ENCODE peak calls at places on chromosomes 12 and 14, in ten cellular contexts. K is ovary, O is heart left ventricle, A is Peyer's patch, W is adrenal gland, N is uterus, U is body of pancreas, M is transverse colon, S is A549, V is right lobe of liver. D is an unnamed sample.

GRCh38 chr12:99746538-99746937 is 99.0 kb downstream of the GARIN6 start:
- DNase-seq in K (no peak), O (no peak), A (no peak), W (no peak), N (no peak), U (no peak), M (no peak), S (no peak), V (no peak), D (no peak)

GRCh38 chr12:3863756-3864155 is 9.4 kb downstream of the PARP11 start:
- DNase-seq in K (no peak), O (no peak), A (no peak), W (no peak), N (no peak), U (no peak), M (no peak), S (no peak), V (no peak), D (no peak)

GRCh38 chr12:20547788-20548575 is 147.2 kb upstream of the SLCO1C1 start:
- DNase-seq in K (no peak), O (no peak), A (no peak), W (no peak), N (no peak), U (no peak), M (no peak), S (no peak), V (no peak), D (no peak)

GRCh38 chr14:34750670-34751069 is 36.3 kb upstream of the CFL2 start:
- DNase-seq in K (no peak), O (no peak), A (no peak), W (no peak), N (no peak), U (no peak), M (no peak), S (no peak), V (no peak), D (no peak)

GRCh38 chr12:57452937-57453509 is 2.1 kb upstream of the INHBE start:
- DNase-seq in K (peak; percentile 85), O (peak; percentile 89), A (peak; percentile 67), W (peak; percentile 82), N (peak; percentile 75), U (peak; percentile 84), M (peak; percentile 79), S (peak; percentile 65), V (peak; percentile 86), D (peak; percentile 83)

GRCh38 chr14:102951034-102951433 is 28.6 kb downstream of the AMN start:
- DNase-seq in K (peak; percentile 77), O (no peak), A (no peak), W (no peak), N (peak; percentile 55), U (no peak), M (no peak), S (no peak), V (no peak), D (no peak)

GRCh38 chr12:96258451-96258933 is 64.3 kb downstream of the ELK3 start:
- DNase-seq in K (peak; percentile 67), O (peak; percentile 74), A (no peak), W (peak; percentile 44), N (peak; percentile 64), U (peak; percentile 82), M (no peak), S (no peak), V (no peak), D (no peak)

GRCh38 chr12:85627584-85627983 is 208.6 kb downstream of the RASSF9 start:
- DNase-seq in K (no peak), O (no peak), A (no peak), W (no peak), N (no peak), U (no peak), M (no peak), S (no peak), V (no peak), D (no peak)

GRCh38 chr12:84599539-84599938 is 313.1 kb downstream of the SLC6A15 start:
- DNase-seq in K (no peak), O (no peak), A (no peak), W (no peak), N (no peak), U (no peak), M (no peak), S (no peak), V (no peak), D (no peak)

GRCh38 chr12:131736807-131737484 is 26.1 kb downstream of the SFSWAP start:
- DNase-seq in K (no peak), O (no peak), A (no peak), W (no peak), N (no peak), U (no peak), M (no peak), S (peak; percentile 81), V (no peak), D (no peak)

GRCh38 chr12:12813120-12814101 is at the start of gene DDX47:
- DNase-seq in K (peak; percentile 98), O (peak; percentile 98), A (peak; percentile 98), W (peak; percentile 96), N (peak; percentile 96), U (peak; percentile 97), M (peak; percentile 98), S (peak; percentile 87), V (peak; percentile 95), D (peak; percentile 95)

GRCh38 chr12:45725631-45726593 is 3.6 kb upstream of the ARID2 start:
- DNase-seq in K (no peak), O (no peak), A (peak; percentile 35), W (peak; percentile 28), N (no peak), U (no peak), M (peak; percentile 17), S (peak; percentile 46), V (no peak), D (peak; percentile 86)

GRCh38 chr14:86057018-86057667 is 527.2 kb downstream of the FLRT2 start:
- DNase-seq in K (no peak), O (no peak), A (no peak), W (peak; percentile 26), N (no peak), U (peak; percentile 16), M (no peak), S (no peak), V (no peak), D (peak; percentile 57)

GRCh38 chr12:105449406-105449805 is 118.9 kb downstream of the C12orf75 start:
- DNase-seq in K (no peak), O (no peak), A (no peak), W (no peak), N (no peak), U (no peak), M (no peak), S (no peak), V (no peak), D (no peak)

DNA sequence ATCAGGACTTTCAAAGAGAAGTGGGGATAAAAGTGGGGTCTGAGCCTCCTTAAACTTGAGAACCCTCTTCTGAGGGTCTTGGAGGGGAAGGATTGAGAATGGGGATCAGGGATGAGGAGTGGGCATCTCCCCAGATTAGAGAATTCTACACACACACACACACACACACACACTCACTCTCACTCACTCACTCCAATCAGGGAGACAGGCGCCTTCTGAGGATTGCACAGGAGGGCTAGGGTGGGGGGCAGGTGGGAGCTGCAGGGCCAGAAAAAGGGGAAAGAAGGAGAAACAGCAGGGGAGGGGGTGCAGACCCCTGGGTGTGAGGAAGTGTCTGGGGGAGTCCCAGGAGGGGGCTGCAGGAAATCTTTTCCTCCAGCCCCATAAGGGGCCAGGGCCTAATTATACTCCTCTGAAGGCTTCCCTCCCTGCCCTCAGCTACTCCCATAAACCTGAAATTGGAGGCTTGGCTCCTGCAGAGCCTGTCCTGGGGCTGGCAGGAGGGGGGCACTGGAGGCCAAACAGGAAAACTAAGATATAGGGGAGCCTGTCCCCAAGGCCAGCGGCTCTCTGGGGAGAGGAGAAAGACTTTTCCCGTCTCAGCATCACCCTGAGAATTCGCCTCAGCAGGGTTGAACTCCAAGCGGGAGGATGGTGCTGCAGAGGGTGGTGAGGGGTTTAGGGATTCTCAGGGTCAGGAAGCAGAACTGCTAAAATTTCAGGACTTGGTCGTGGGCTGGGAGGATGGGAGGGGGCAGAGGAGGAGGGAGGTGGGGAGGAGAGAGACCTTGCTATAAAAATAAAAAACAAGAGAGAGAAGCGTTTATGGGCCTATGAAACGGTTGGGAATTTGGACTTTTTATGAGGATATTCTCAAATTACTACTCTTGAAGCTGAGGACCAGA is 1.6 kb downstream of the HOXC9 start:
- DNase-seq in K (peak; percentile 24), O (no peak), A (no peak), W (no peak), N (no peak), U (no peak), M (no peak), S (no peak), V (peak; percentile 21), D (no peak)
- TF ChIP-seq POLR2A in K (no peak), O (no peak), A (no peak), W (no peak), N (no peak), U (no peak), M (no peak), S (no peak), V (no peak), D (no peak)

DNA sequence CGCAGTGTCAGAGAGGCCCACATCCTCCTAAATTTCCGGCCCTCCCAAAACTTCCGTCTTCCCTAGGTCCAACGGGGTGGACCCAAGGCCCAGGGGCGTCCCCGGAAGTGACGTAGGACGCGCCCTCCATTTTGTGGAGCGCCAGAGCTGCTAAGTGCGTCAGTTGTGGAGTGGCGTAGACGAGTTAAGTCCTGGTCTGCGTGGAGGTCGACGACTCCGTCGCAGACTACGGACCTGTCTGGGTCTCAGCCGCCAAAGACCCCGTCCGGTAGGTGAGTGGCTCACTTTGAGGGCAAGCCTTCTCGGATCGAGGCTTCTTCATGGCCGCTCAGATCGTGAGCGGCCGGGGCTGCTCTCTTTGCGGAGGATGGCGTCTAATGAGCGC is at the start of gene SRSF5:
- DNase-seq in K (peak; percentile 97), O (peak; percentile 97), A (peak; percentile 95), W (peak; percentile 97), N (peak; percentile 95), U (peak; percentile 95), M (peak; percentile 97), S (peak; percentile 89), V (peak; percentile 97), D (peak; percentile 98)
- TF ChIP-seq POLR2A in K (peak; percentile 100), O (peak; percentile 97), A (peak; percentile 98), W (peak; percentile 99), N (peak; percentile 98), U (peak; percentile 96), M (peak; percentile 99), S (peak; percentile 99), V (peak; percentile 98), D (peak; percentile 100)

DNA sequence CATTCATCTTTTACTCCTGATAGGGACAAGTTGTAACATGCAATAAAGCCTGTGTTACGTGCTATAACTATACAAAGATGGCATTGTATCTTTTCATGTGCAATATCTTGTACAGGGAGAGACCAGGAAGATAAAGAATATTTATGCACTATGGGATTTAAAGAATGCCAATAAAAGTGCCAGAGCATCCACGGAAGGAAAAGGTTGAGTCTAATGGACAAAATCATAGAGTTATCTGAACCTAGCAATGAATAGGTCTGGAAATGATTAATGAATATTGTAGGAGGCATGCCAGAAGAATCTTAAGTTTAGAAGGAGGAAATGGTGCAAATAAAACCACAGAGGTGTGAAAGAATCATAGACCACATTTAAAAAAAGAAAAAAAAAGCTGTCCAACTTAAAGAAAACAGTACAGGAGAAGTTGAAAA is 263.9 kb downstream of the KCNC2 start:
- DNase-seq in K (no peak), O (no peak), A (no peak), W (no peak), N (no peak), U (no peak), M (no peak), S (no peak), V (no peak), D (no peak)
- TF ChIP-seq POLR2A in K (no peak), O (no peak), A (no peak), W (no peak), N (no peak), U (no peak), M (no peak), S (no peak), V (no peak), D (no peak)

GRCh38 chr12:53508534-53509199 is 1.4 kb upstream of the NPFF start:
- DNase-seq in K (peak; percentile 90), O (peak; percentile 88), A (peak; percentile 86), W (peak; percentile 82), N (peak; percentile 86), U (peak; percentile 89), M (peak; percentile 91), S (peak; percentile 85), V (peak; percentile 81), D (peak; percentile 88)
- TF ChIP-seq POLR2A in K (no peak), O (peak; percentile 13), A (no peak), W (no peak), N (no peak), U (no peak), M (no peak), S (no peak), V (no peak), D (no peak)